ENCODE peak calls at places on chromosomes 11 and 22, in six cellular contexts. X is effector memory CD4-positive, alpha-beta T cell; B is GM23248; P is CD4-positive, alpha-beta memory T cell; N is brain microvascular endothelial cell; R is testis. K is an unnamed sample.

GRCh38 chr22:29310863-29311339 is 4.5 kb downstream of the GAS2L1 start:
- DNase-seq in N (peak), B (peak), R (peak), X (peak), P (peak), K (peak)

GRCh38 chr11:115501895-115502589 is 2.2 kb downstream of the CADM1 start:
- DNase-seq in B (no peak), R (peak), P (no peak), X (no peak), N (no peak), K (no peak)

GRCh38 chr11:94186342-94187203 is 57.9 kb downstream of the PANX1 start:
- DNase-seq in P (no peak), B (no peak), R (no peak), X (no peak), N (no peak), K (no peak)

GRCh38 chr22:22327723-22328122 is 83.1 kb downstream of the VPREB1 start:
- DNase-seq in B (no peak), R (no peak), N (no peak), X (no peak), P (no peak), K (no peak)

GRCh38 chr11:787084-787675 is 2.7 kb downstream of the CEND1 start:
- DNase-seq in X (no peak), R (no peak), B (no peak), N (no peak), P (no peak), K (no peak)

GRCh38 chr11:126840201-126840886 is 160.2 kb downstream of the KIRREL3 start:
- DNase-seq in N (peak), X (no peak), B (peak), R (no peak), P (no peak), K (no peak)

GRCh38 chr11:14537134-14537599 is 17.0 kb upstream of the PSMA1 start:
- DNase-seq in R (peak), P (peak), X (peak), B (peak), N (peak), K (peak)

GRCh38 chr11:58577441-58578135 is 1.3 kb upstream of the ZFP91 start:
- DNase-seq in R (peak), P (peak), N (peak), X (peak), B (peak), K (no peak)

GRCh38 chr11:68976563-68976962 is 4.2 kb downstream of the MRGPRD start:
- DNase-seq in P (no peak), X (no peak), R (no peak), B (no peak), N (no peak), K (no peak)

GRCh38 chr11:72821221-72821919 is 7.2 kb downstream of the ATG16L2 start:
- DNase-seq in X (no peak), N (no peak), B (no peak), R (no peak), P (no peak), K (peak)

GRCh38 chr22:19663821-19664325 is 50.4 kb upstream of the SEPTIN5 start:
- DNase-seq in X (no peak), R (peak), N (peak), P (no peak), B (peak), K (peak)

GRCh38 chr11:42329930-42330555 is 870.6 kb upstream of the LRRC4C start:
- DNase-seq in R (no peak), X (no peak), N (peak), P (no peak), B (no peak), K (no peak)

GRCh38 chr11:44018127-44018521 is 29.7 kb upstream of the ACCSL start:
- DNase-seq in N (no peak), P (no peak), R (peak), B (peak), X (no peak), K (no peak)

GRCh38 chr22:30816413-30816812 is 121.7 kb downstream of the OSBP2 start:
- DNase-seq in P (no peak), R (no peak), B (no peak), N (no peak), X (no peak), K (peak)

GRCh38 chr11:62439785-62440602 is 21.2 kb downstream of the SCGB1A1 start:
- DNase-seq in B (peak), X (no peak), P (no peak), N (no peak), R (no peak), K (peak)

GRCh38 chr11:76075699-76076098 is 130.6 kb downstream of the WNT11 start:
- DNase-seq in N (no peak), X (no peak), P (no peak), R (no peak), B (no peak), K (no peak)

GRCh38 chr11:1484716-1485503 is 1.7 kb downstream of the MOB2 start:
- DNase-seq in N (no peak), R (no peak), X (no peak), P (no peak), B (no peak), K (no peak)

GRCh38 chr22:42922374-42923177 is 65.5 kb upstream of the ARFGAP3 start:
- DNase-seq in R (no peak), B (no peak), N (no peak), P (no peak), X (no peak), K (no peak)

GRCh38 chr11:22730319-22730718 is 63.9 kb downstream of the GAS2 start:
- DNase-seq in B (peak), X (no peak), N (no peak), R (no peak), P (peak), K (no peak)

GRCh38 chr11:117868815-117869642 is 7.4 kb downstream of the FXYD6 start:
- DNase-seq in N (no peak), R (no peak), P (no peak), X (no peak), B (no peak), K (no peak)

GRCh38 chr11:128517457-128518230 is 69.7 kb downstream of the ETS1 start:
- DNase-seq in N (no peak), P (peak), B (peak), X (no peak), R (no peak), K (no peak)

GRCh38 chr22:50545522-50546325 is at the start of gene KLHDC7B:
- DNase-seq in N (no peak), P (no peak), B (no peak), R (no peak), X (no peak), K (no peak)

GRCh38 chr22:23073506-23074229 is 3.3 kb downstream of the GNAZ start:
- DNase-seq in P (no peak), N (no peak), R (no peak), X (no peak), B (no peak), K (no peak)

GRCh38 chr11:120029321-120029720 is 108.6 kb downstream of the TRIM29 start:
- DNase-seq in P (no peak), R (no peak), X (no peak), N (no peak), B (no peak), K (peak)

GRCh38 chr11:20397281-20397680 is 9.8 kb downstream of the PRMT3 start:
- DNase-seq in P (peak), N (peak), R (peak), B (peak), X (no peak), K (no peak)

GRCh38 chr11:107123022-107123421 is 104.7 kb upstream of the GUCY1A2 start:
- DNase-seq in R (no peak), B (peak), P (no peak), N (no peak), X (no peak), K (no peak)

GRCh38 chr11:6634534-6634933 is 15.3 kb upstream of the TPP1 start:
- DNase-seq in P (no peak), N (no peak), X (no peak), B (no peak), R (no peak), K (no peak)

GRCh38 chr11:6635082-6635932 is 16.1 kb upstream of the TPP1 start:
- DNase-seq in R (no peak), N (no peak), B (peak), P (no peak), X (no peak), K (no peak)

GRCh38 chr11:6631356-6631890 is 12.2 kb upstream of the TPP1 start:
- DNase-seq in R (no peak), X (no peak), N (no peak), B (no peak), P (no peak), K (no peak)

GRCh38 chr11:6632116-6633073 is 13.2 kb upstream of the TPP1 start:
- DNase-seq in P (no peak), B (no peak), X (no peak), N (no peak), R (no peak), K (no peak)

DNA sequence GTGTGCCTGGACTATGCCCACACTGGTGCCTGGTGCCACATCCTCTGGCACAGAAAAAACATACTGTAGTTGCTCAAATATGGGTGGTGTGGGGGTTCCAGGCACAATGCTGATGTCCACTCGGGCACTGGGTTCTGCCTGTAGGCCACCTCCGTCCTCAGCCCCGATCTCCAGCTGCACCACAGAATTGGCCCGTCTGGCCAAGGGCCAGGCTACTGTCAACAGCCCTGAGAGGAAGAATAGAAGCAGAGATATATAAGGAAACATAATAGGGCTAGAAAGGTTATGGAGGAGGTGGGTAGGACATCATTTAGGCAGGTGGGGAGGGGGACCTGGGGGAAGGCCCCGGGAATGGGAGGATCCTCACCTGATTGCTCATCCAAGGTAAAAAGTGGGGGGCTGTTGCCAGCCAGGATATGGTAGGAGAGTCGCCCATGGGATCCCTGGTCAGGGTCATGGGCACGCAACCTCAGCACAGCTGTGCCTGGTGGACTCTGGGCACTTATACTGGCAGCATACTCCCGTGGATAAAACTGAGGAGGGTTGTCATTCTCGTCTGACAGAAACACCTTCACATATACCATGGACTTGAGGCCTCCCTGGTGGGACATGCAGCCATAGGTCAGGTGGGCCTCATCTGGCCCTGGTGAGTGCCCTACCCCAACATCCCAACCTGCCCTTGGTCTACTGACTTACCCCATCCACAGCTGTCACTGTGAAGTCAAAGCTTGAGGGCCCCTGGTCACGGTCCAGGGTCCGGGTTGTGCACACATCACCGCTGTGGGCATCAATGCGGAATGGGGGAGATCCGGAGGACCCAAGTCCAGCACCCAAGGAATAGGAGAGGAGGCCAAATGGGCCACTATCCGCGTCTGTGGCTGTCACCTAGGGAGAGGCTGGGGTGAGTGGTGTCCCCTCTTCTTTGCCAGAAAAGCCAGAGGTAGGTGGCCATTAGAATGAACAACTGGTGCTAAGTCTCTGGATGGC is 14.5 kb upstream of the TPP1 start:
- DNase-seq in X (no peak), N (no peak), B (no peak), R (no peak), P (no peak), K (no peak)
- H3K27ac ChIP-seq in X (no peak), N (no peak), B (no peak), R (no peak), P (no peak), K (no peak)

DNA sequence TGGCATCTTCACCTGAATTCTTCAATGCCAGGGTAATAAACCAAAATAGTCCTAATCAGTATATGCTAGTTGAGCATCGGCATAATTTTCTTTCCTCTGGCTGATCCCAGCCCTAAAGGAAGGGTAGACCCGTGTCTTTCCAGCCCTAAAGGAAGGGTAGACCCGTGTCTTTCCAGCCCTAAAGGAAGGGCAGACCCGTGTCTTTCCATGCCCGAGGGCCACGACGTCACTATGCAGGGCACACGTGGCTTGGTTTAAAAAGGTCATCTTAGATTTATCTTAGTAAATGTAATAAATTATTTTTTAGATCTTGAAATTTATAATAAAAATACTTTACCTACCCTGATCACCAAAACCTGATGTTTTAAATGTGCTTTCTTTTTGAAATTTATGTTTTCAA is 45.5 kb downstream of the BID start:
- DNase-seq in B (no peak), N (no peak), P (no peak), R (no peak), X (no peak), K (no peak)
- H3K27ac ChIP-seq in B (no peak), N (no peak), P (no peak), R (no peak), X (no peak), K (no peak)

GRCh38 chr11:84612645-84613044 is 1014.5 kb downstream of the DLG2 start:
- DNase-seq in B (no peak), X (no peak), R (no peak), P (no peak), N (no peak), K (no peak)

GRCh38 chr11:84608788-84609309 is 1018.3 kb downstream of the DLG2 start:
- DNase-seq in N (no peak), R (no peak), P (no peak), X (no peak), B (no peak), K (no peak)

GRCh38 chr11:84607975-84608787 is 1019.0 kb downstream of the DLG2 start:
- DNase-seq in X (no peak), N (no peak), R (no peak), P (no peak), B (no peak), K (no peak)
- H3K27ac ChIP-seq in X (no peak), N (no peak), R (no peak), P (no peak), B (no peak), K (no peak)

GRCh38 chr11:2788751-2789140 is 89.0 kb upstream of the KCNQ1OT1 start:
- DNase-seq in N (no peak), B (no peak), R (no peak), P (no peak), X (no peak), K (no peak)
- H3K27ac ChIP-seq in N (no peak), B (no peak), R (no peak), P (no peak), X (no peak), K (no peak)

GRCh38 chr11:77517753-77518152 is 43.9 kb upstream of the PAK1 start:
- DNase-seq in P (no peak), R (no peak), N (no peak), X (no peak), B (no peak), K (no peak)

GRCh38 chr11:77518471-77518870 is 44.6 kb upstream of the PAK1 start:
- DNase-seq in X (no peak), P (no peak), N (no peak), R (no peak), B (no peak), K (no peak)

GRCh38 chr11:77517226-77517625 is 43.3 kb upstream of the PAK1 start:
- DNase-seq in X (no peak), R (no peak), B (peak), N (no peak), P (no peak), K (no peak)

GRCh38 chr11:77515063-77515462 is 41.2 kb upstream of the PAK1 start:
- DNase-seq in N (no peak), R (no peak), X (no peak), P (no peak), B (no peak), K (no peak)

DNA sequence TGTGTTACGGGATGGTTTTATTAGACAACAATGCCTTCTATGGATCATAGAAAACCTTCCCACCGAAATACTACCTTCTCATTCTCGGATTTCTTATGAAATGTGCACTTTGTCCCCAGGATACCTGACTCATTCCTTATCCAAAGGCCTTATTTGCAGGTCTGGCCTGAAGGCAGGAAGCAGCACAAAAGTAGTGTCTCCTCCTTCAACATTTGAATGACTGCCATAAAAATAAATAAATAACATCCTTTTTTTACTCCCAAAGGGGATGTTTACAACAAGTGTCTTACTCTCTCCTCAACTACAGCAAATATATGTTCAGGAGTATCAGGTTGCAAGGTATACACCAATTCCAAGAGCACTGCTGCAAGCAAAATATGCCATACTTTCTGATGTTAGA is 41.6 kb upstream of the PAK1 start:
- DNase-seq in B (no peak), X (no peak), N (no peak), P (no peak), R (no peak), K (no peak)
- H3K27ac ChIP-seq in B (no peak), X (no peak), N (no peak), P (no peak), R (no peak), K (no peak)

GRCh38 chr11:2737876-2738275 is 38.1 kb upstream of the KCNQ1OT1 start:
- DNase-seq in R (no peak), N (no peak), X (no peak), P (no peak), B (peak), K (no peak)

GRCh38 chr11:2741006-2741376 is 41.2 kb upstream of the KCNQ1OT1 start:
- DNase-seq in N (no peak), R (no peak), X (no peak), B (no peak), P (no peak), K (no peak)

GRCh38 chr11:2740275-2740940 is 40.6 kb upstream of the KCNQ1OT1 start:
- DNase-seq in R (no peak), B (no peak), N (no peak), X (no peak), P (no peak), K (no peak)

GRCh38 chr11:2738551-2739431 is 39.0 kb upstream of the KCNQ1OT1 start:
- DNase-seq in X (no peak), B (no peak), N (no peak), R (no peak), P (no peak), K (no peak)

GRCh38 chr11:2739531-2740274 is 39.9 kb upstream of the KCNQ1OT1 start:
- DNase-seq in B (no peak), R (no peak), X (no peak), P (no peak), N (no peak), K (no peak)
- H3K27ac ChIP-seq in B (no peak), R (no peak), X (no peak), P (no peak), N (no peak), K (no peak)

DNA sequence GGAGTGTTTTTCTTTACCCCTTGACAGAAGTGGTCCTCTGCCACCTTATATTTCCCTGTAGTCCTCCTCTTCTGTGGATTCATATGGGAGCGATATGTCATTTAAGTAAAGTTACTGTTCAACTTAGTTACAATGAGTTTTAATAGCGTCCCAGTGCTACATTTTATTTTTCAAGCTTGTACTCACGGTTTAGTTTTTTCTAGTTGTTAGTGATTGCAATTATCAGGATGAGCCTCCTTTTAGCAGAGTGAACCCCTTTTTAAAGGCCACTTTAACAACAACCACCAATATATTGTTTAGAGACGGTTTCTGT is 1.5 kb downstream of the PCF11 start:
- DNase-seq in R (no peak), P (no peak), X (no peak), N (no peak), B (no peak), K (no peak)
- H3K27ac ChIP-seq in R (peak), P (peak), X (peak), N (peak), B (peak), K (no peak)

GRCh38 chr11:122139595-122139866 is 23.5 kb upstream of the BLID start:
- DNase-seq in X (no peak), B (no peak), P (no peak), R (no peak), N (no peak), K (no peak)

GRCh38 chr11:122140535-122140934 is 24.5 kb upstream of the BLID start:
- DNase-seq in B (peak), P (no peak), N (peak), X (no peak), R (no peak), K (no peak)

GRCh38 chr11:122137081-122137793 is 21.2 kb upstream of the BLID start:
- DNase-seq in P (no peak), R (no peak), X (no peak), N (peak), B (peak), K (no peak)

GRCh38 chr11:122141757-122142156 is 25.7 kb upstream of the BLID start:
- DNase-seq in N (no peak), R (no peak), X (no peak), P (no peak), B (no peak), K (no peak)

GRCh38 chr11:122138759-122139594 is 23.0 kb upstream of the BLID start:
- DNase-seq in X (no peak), P (no peak), N (peak), R (no peak), B (peak), K (peak)
- H3K27ac ChIP-seq in X (no peak), P (no peak), N (peak), R (no peak), B (peak), K (no peak)